ENCODE peak calls at places on chromosomes 6 and 20, in five cellular contexts. One of them, this sample, is unnamed.

GRCh38 chr6:144338951-144339681 is 54.0 kb downstream of the UTRN start:
- DNase-seq in nucleus accumbens: no peak
- DNase-seq in endothelial cell: no peak
- DNase-seq in SK-N-DZ: no peak
- DNase-seq in upper lobe of right lung: no peak
- DNase-seq in this sample: no peak

GRCh38 chr6:35038076-35038475 is 103.1 kb downstream of the TCP11 start:
- DNase-seq in SK-N-DZ: no peak
- DNase-seq in endothelial cell: no peak
- DNase-seq in upper lobe of right lung: no peak
- DNase-seq in nucleus accumbens: no peak
- DNase-seq in this sample: no peak

GRCh38 chr6:169185692-169186485 is 67.8 kb downstream of the THBS2 start:
- DNase-seq in SK-N-DZ: no peak
- DNase-seq in endothelial cell: no peak
- DNase-seq in nucleus accumbens: no peak
- DNase-seq in upper lobe of right lung: no peak
- DNase-seq in this sample: no peak

GRCh38 chr6:35148167-35148741 is 7.1 kb upstream of the TCP11 start:
- DNase-seq in upper lobe of right lung: no peak
- DNase-seq in endothelial cell: peak; percentile 16
- DNase-seq in nucleus accumbens: no peak
- DNase-seq in SK-N-DZ: no peak
- DNase-seq in this sample: peak; percentile 87

GRCh38 chr20:47576516-47577033 is 74.9 kb downstream of the NCOA3 start:
- DNase-seq in endothelial cell: peak; percentile 31
- DNase-seq in upper lobe of right lung: no peak
- DNase-seq in SK-N-DZ: peak; percentile 92
- DNase-seq in nucleus accumbens: no peak
- DNase-seq in this sample: no peak

GRCh38 chr20:36090223-36090622 is 64.3 kb upstream of the EPB41L1 start:
- DNase-seq in endothelial cell: no peak
- DNase-seq in SK-N-DZ: no peak
- DNase-seq in upper lobe of right lung: no peak
- DNase-seq in nucleus accumbens: no peak
- DNase-seq in this sample: no peak

GRCh38 chr6:64926051-64926450 is 781.0 kb downstream of the EYS start:
- DNase-seq in nucleus accumbens: no peak
- DNase-seq in upper lobe of right lung: no peak
- DNase-seq in SK-N-DZ: no peak
- DNase-seq in endothelial cell: no peak
- DNase-seq in this sample: no peak

GRCh38 chr6:84447651-84448050 is 220.2 kb upstream of the CEP162 start:
- DNase-seq in nucleus accumbens: no peak
- DNase-seq in endothelial cell: no peak
- DNase-seq in SK-N-DZ: peak; percentile 4
- DNase-seq in upper lobe of right lung: no peak
- DNase-seq in this sample: no peak

GRCh38 chr20:47258745-47259695 is 97.5 kb downstream of the ZMYND8 start:
- DNase-seq in SK-N-DZ: no peak
- DNase-seq in upper lobe of right lung: peak; percentile 68
- DNase-seq in nucleus accumbens: no peak
- DNase-seq in endothelial cell: no peak
- DNase-seq in this sample: no peak

GRCh38 chr6:170232186-170233002 is 58.5 kb downstream of the DLL1 start:
- DNase-seq in nucleus accumbens: no peak
- DNase-seq in upper lobe of right lung: peak; percentile 57
- DNase-seq in endothelial cell: no peak
- DNase-seq in SK-N-DZ: no peak
- DNase-seq in this sample: no peak

GRCh38 chr6:80939936-80940335 is 812.5 kb downstream of the TENT5A start:
- DNase-seq in nucleus accumbens: no peak
- DNase-seq in upper lobe of right lung: no peak
- DNase-seq in endothelial cell: no peak
- DNase-seq in SK-N-DZ: no peak
- DNase-seq in this sample: no peak

GRCh38 chr6:161434921-161435411 is 161.1 kb upstream of the AGPAT4 start:
- DNase-seq in nucleus accumbens: no peak
- DNase-seq in SK-N-DZ: no peak
- DNase-seq in endothelial cell: no peak
- DNase-seq in upper lobe of right lung: no peak
- DNase-seq in this sample: no peak

GRCh38 chr20:18006684-18007083 is 37.9 kb downstream of the MGME1 start:
- DNase-seq in upper lobe of right lung: no peak
- DNase-seq in nucleus accumbens: no peak
- DNase-seq in endothelial cell: no peak
- DNase-seq in SK-N-DZ: no peak
- DNase-seq in this sample: no peak

GRCh38 chr20:21643417-21643816 is 62.0 kb upstream of the PAX1 start:
- DNase-seq in endothelial cell: no peak
- DNase-seq in upper lobe of right lung: no peak
- DNase-seq in nucleus accumbens: no peak
- DNase-seq in SK-N-DZ: no peak
- DNase-seq in this sample: no peak

GRCh38 chr6:35370124-35370741 is 27.9 kb downstream of the PPARD start:
- DNase-seq in SK-N-DZ: no peak
- DNase-seq in nucleus accumbens: no peak
- DNase-seq in endothelial cell: no peak
- DNase-seq in upper lobe of right lung: peak; percentile 84
- DNase-seq in this sample: no peak

GRCh38 chr20:32839227-32839981 is 19.3 kb upstream of the EFCAB8 start:
- DNase-seq in endothelial cell: no peak
- DNase-seq in nucleus accumbens: no peak
- DNase-seq in SK-N-DZ: no peak
- DNase-seq in upper lobe of right lung: no peak
- DNase-seq in this sample: no peak

GRCh38 chr6:108564178-108564577 is 3.5 kb downstream of the FOXO3 start:
- DNase-seq in SK-N-DZ: no peak
- DNase-seq in endothelial cell: no peak
- DNase-seq in nucleus accumbens: no peak
- DNase-seq in upper lobe of right lung: no peak
- DNase-seq in this sample: no peak

GRCh38 chr20:14069796-14070195 is 74.5 kb downstream of the MACROD2 start:
- DNase-seq in endothelial cell: no peak
- DNase-seq in upper lobe of right lung: no peak
- DNase-seq in nucleus accumbens: no peak
- DNase-seq in SK-N-DZ: no peak
- DNase-seq in this sample: no peak

GRCh38 chr6:166747644-166748595 is 120.9 kb upstream of the RPS6KA2 start:
- DNase-seq in SK-N-DZ: no peak
- DNase-seq in nucleus accumbens: no peak
- DNase-seq in endothelial cell: no peak
- DNase-seq in upper lobe of right lung: no peak
- DNase-seq in this sample: no peak

GRCh38 chr6:128139519-128139918 is 238.7 kb upstream of the THEMIS start:
- DNase-seq in nucleus accumbens: no peak
- DNase-seq in SK-N-DZ: no peak
- DNase-seq in upper lobe of right lung: no peak
- DNase-seq in endothelial cell: no peak
- DNase-seq in this sample: no peak

GRCh38 chr20:49228676-49229075 is 9.5 kb downstream of the DDX27 start:
- DNase-seq in upper lobe of right lung: no peak
- DNase-seq in nucleus accumbens: no peak
- DNase-seq in SK-N-DZ: no peak
- DNase-seq in endothelial cell: no peak
- DNase-seq in this sample: no peak

GRCh38 chr6:15396808-15397207 is 150.9 kb downstream of the JARID2 start:
- DNase-seq in SK-N-DZ: no peak
- DNase-seq in endothelial cell: no peak
- DNase-seq in nucleus accumbens: no peak
- DNase-seq in upper lobe of right lung: no peak
- DNase-seq in this sample: no peak

GRCh38 chr6:70686548-70687133 is 19.0 kb downstream of the SMAP1 start:
- DNase-seq in SK-N-DZ: peak; percentile 37
- DNase-seq in endothelial cell: no peak
- DNase-seq in nucleus accumbens: no peak
- DNase-seq in upper lobe of right lung: no peak
- DNase-seq in this sample: no peak

GRCh38 chr6:81838031-81838430 is 85.5 kb upstream of the TENT5A start:
- DNase-seq in nucleus accumbens: no peak
- DNase-seq in endothelial cell: no peak
- DNase-seq in upper lobe of right lung: no peak
- DNase-seq in SK-N-DZ: peak; percentile 41
- DNase-seq in this sample: no peak

This sample was measured in NT2/D1.